ENCODE peak calls at places on chromosomes 16 and 17, in seven cellular contexts. H is cardiac muscle cell; G is stimulated activated CD4-positive, alpha-beta T cell treated with anti-CD3 and anti-CD28 coated beads, Interleukin-4, amount 100 ng/mL, for 24 hours; C is AG04450; N is psoas muscle; L is ureter; D is NCI-H1436 treated with DMSO at 0.1 percent for 48 hours. U is an unnamed sample.

GRCh38 chr17:82444284-82444893 is 6.2 kb downstream of the CYBC1 start:
- DNase-seq in N (no peak), L (no peak), H (no peak), D (no peak), G (no peak), C (no peak), U (no peak)

GRCh38 chr17:35257080-35257701 is 14.3 kb downstream of the SLFN5 start:
- DNase-seq in C (no peak), L (peak; percentile 82), H (no peak), N (no peak), D (no peak), G (no peak), U (no peak)

GRCh38 chr17:77393274-77393600 is 252.5 kb downstream of the SEC14L1 start:
- DNase-seq in H (no peak), C (no peak), N (no peak), D (no peak), L (no peak), G (no peak), U (no peak)

GRCh38 chr17:55056530-55056929 is 88.0 kb downstream of the STXBP4 start:
- DNase-seq in L (peak; percentile 46), G (no peak), D (no peak), C (no peak), H (no peak), N (no peak), U (no peak)

GRCh38 chr17:2421315-2422147 is 20.7 kb upstream of the MNT start:
- DNase-seq in G (no peak), L (no peak), H (no peak), N (peak; percentile 73), D (peak; percentile 26), C (no peak), U (no peak)

GRCh38 chr16:56246051-56246817 is 54.9 kb downstream of the GNAO1 start:
- DNase-seq in H (peak; percentile 62), L (peak; percentile 54), D (no peak), C (no peak), G (no peak), N (no peak), U (no peak)

GRCh38 chr16:67389911-67390815 is 3.1 kb downstream of the TPPP3 start:
- DNase-seq in D (no peak), N (peak; percentile 64), L (no peak), H (no peak), C (no peak), G (no peak), U (peak; percentile 82)

GRCh38 chr17:64377769-64378282 is 12.8 kb downstream of the PECAM1 start:
- DNase-seq in N (no peak), L (no peak), G (no peak), D (no peak), C (no peak), H (no peak), U (no peak)

GRCh38 chr16:85355515-85355837 is 243.2 kb upstream of the CIBAR2 start:
- DNase-seq in D (no peak), H (no peak), N (no peak), C (no peak), L (no peak), G (no peak), U (no peak)

GRCh38 chr17:40284085-40284713 is 3.5 kb upstream of the CDC6 start:
- DNase-seq in C (no peak), H (no peak), N (no peak), G (no peak), D (no peak), L (peak; percentile 69), U (no peak)

GRCh38 chr17:75557075-75557851 is 30.3 kb upstream of the MYO15B start:
- DNase-seq in H (peak; percentile 35), L (peak; percentile 68), D (no peak), G (no peak), N (no peak), C (no peak), U (no peak)

GRCh38 chr16:50668368-50669008 is 12.6 kb downstream of the SNX20 start:
- DNase-seq in D (no peak), G (no peak), L (no peak), N (no peak), C (no peak), H (no peak), U (no peak)

GRCh38 chr17:82931696-82932060 is 91.9 kb upstream of the ZNF750 start:
- DNase-seq in D (no peak), H (no peak), N (peak; percentile 84), G (no peak), C (peak; percentile 73), L (no peak), U (no peak)

GRCh38 chr16:48576927-48577326 is 33.1 kb downstream of the N4BP1 start:
- DNase-seq in H (no peak), D (no peak), C (no peak), G (peak; percentile 34), L (no peak), N (no peak), U (no peak)

GRCh38 chr17:73240561-73240960 is 21.1 kb downstream of the CPSF4L start:
- DNase-seq in C (no peak), D (no peak), L (no peak), G (no peak), N (no peak), H (no peak), U (no peak)

GRCh38 chr16:14007460-14007859 is 63.7 kb upstream of the MRTFB start:
- DNase-seq in L (no peak), H (no peak), D (no peak), N (no peak), G (no peak), C (no peak), U (no peak)

GRCh38 chr16:62029947-62030346 is 6.3 kb downstream of the CDH8 start:
- DNase-seq in C (no peak), L (no peak), N (no peak), G (no peak), D (no peak), H (no peak), U (no peak)

GRCh38 chr17:20143740-20144139 is 134.6 kb downstream of the SPECC1 start:
- DNase-seq in C (no peak), N (no peak), D (no peak), G (no peak), L (no peak), H (no peak), U (no peak)

GRCh38 chr17:77598241-77598620 is 360.3 kb upstream of the TNRC6C start:
- DNase-seq in H (no peak), L (no peak), N (no peak), C (no peak), D (no peak), G (no peak), U (no peak)

GRCh38 chr16:67641779-67642708 is 2.9 kb upstream of the CARMIL2 start:
- DNase-seq in L (no peak), C (no peak), N (peak; percentile 87), H (no peak), G (no peak), D (no peak), U (peak; percentile 82)

GRCh38 chr17:55577011-55577586 is 65.8 kb upstream of the SMIM36 start:
- DNase-seq in L (no peak), H (no peak), N (no peak), D (no peak), C (no peak), G (peak; percentile 57), U (peak; percentile 85)

GRCh38 chr17:34305606-34306005 is 13.6 kb upstream of the CCL8 start:
- DNase-seq in L (no peak), D (no peak), C (no peak), H (no peak), N (no peak), G (no peak), U (no peak)

GRCh38 chr16:51994597-51994996 is 552.3 kb downstream of the TOX3 start:
- DNase-seq in G (no peak), H (peak; percentile 51), N (no peak), L (peak; percentile 88), C (no peak), D (peak; percentile 51), U (no peak)